ENCODE peak calls at places on chromosomes 5 and 9, in seven cellular contexts. One of them, this sample, is unnamed. For H3K4me1, the result is how much of the 10 kb centered on the place peaks cover.

GRCh38 chr5:164357405-164358033 is 852.1 kb downstream of the MAT2B start:
- DNase-seq in left lung: no peak
- DNase-seq in CD8-positive, alpha-beta memory T cell: no peak
- DNase-seq in sigmoid colon: no peak
- DNase-seq in astrocyte: no peak
- DNase-seq in GM23338: no peak
- DNase-seq in cardiac muscle cell: no peak
- DNase-seq in this sample: no peak

GRCh38 chr5:131261483-131261882 is 2.4 kb upstream of the CDC42SE2 start:
- DNase-seq in cardiac muscle cell: no peak
- DNase-seq in sigmoid colon: no peak
- DNase-seq in astrocyte: no peak
- DNase-seq in left lung: no peak
- DNase-seq in GM23338: no peak
- DNase-seq in CD8-positive, alpha-beta memory T cell: no peak
- DNase-seq in this sample: no peak

GRCh38 chr5:137126829-137127228 is 372.3 kb downstream of the SPOCK1 start:
- DNase-seq in sigmoid colon: no peak
- DNase-seq in CD8-positive, alpha-beta memory T cell: no peak
- DNase-seq in cardiac muscle cell: no peak
- DNase-seq in GM23338: no peak
- DNase-seq in astrocyte: no peak
- DNase-seq in left lung: no peak
- DNase-seq in this sample: no peak

GRCh38 chr9:33942471-33943083 is 106.1 kb downstream of the UBAP2 start:
- DNase-seq in CD8-positive, alpha-beta memory T cell: no peak
- DNase-seq in GM23338: no peak
- DNase-seq in left lung: no peak
- DNase-seq in astrocyte: peak
- DNase-seq in cardiac muscle cell: no peak
- DNase-seq in sigmoid colon: no peak
- DNase-seq in this sample: no peak

GRCh38 chr5:9712506-9713285 is 82.5 kb upstream of the TAS2R1 start:
- DNase-seq in cardiac muscle cell: no peak
- DNase-seq in GM23338: no peak
- DNase-seq in astrocyte: peak
- DNase-seq in CD8-positive, alpha-beta memory T cell: no peak
- DNase-seq in sigmoid colon: no peak
- DNase-seq in left lung: no peak
- DNase-seq in this sample: peak

GRCh38 chr9:98207606-98208005 is 15.2 kb upstream of the CORO2A start:
- DNase-seq in cardiac muscle cell: no peak
- DNase-seq in GM23338: no peak
- DNase-seq in left lung: no peak
- DNase-seq in astrocyte: no peak
- DNase-seq in sigmoid colon: no peak
- DNase-seq in CD8-positive, alpha-beta memory T cell: peak
- DNase-seq in this sample: no peak

GRCh38 chr5:139147743-139148079 is 50.5 kb downstream of the SIL1 start:
- DNase-seq in left lung: peak
- DNase-seq in GM23338: no peak
- DNase-seq in CD8-positive, alpha-beta memory T cell: no peak
- DNase-seq in cardiac muscle cell: peak
- DNase-seq in sigmoid colon: peak
- DNase-seq in astrocyte: peak
- DNase-seq in this sample: no peak

GRCh38 chr5:134466241-134467069 is 54.8 kb upstream of the CDKN2AIPNL start:
- DNase-seq in sigmoid colon: peak
- DNase-seq in cardiac muscle cell: peak
- DNase-seq in CD8-positive, alpha-beta memory T cell: peak
- DNase-seq in GM23338: peak
- DNase-seq in left lung: peak
- DNase-seq in astrocyte: peak
- DNase-seq in this sample: no peak

GRCh38 chr5:159051431-159052281 is 48.1 kb downstream of the EBF1 start:
- DNase-seq in CD8-positive, alpha-beta memory T cell: no peak
- DNase-seq in sigmoid colon: peak
- DNase-seq in GM23338: peak
- DNase-seq in astrocyte: no peak
- DNase-seq in left lung: peak
- DNase-seq in cardiac muscle cell: peak
- DNase-seq in this sample: no peak

GRCh38 chr5:157066950-157067349 is 8.0 kb upstream of the HAVCR1 start:
- DNase-seq in left lung: no peak
- DNase-seq in CD8-positive, alpha-beta memory T cell: no peak
- DNase-seq in cardiac muscle cell: no peak
- DNase-seq in GM23338: no peak
- DNase-seq in sigmoid colon: no peak
- DNase-seq in astrocyte: no peak
- DNase-seq in this sample: no peak

GRCh38 chr9:91328186-91328585 is 33.5 kb downstream of the AUH start:
- DNase-seq in GM23338: no peak
- DNase-seq in left lung: no peak
- DNase-seq in CD8-positive, alpha-beta memory T cell: no peak
- DNase-seq in cardiac muscle cell: no peak
- DNase-seq in sigmoid colon: no peak
- DNase-seq in astrocyte: no peak
- DNase-seq in this sample: no peak

GRCh38 chr5:142725231-142726187 is 39.6 kb upstream of the FGF1 start:
- DNase-seq in sigmoid colon: no peak
- DNase-seq in left lung: no peak
- DNase-seq in astrocyte: no peak
- DNase-seq in GM23338: no peak
- DNase-seq in CD8-positive, alpha-beta memory T cell: no peak
- DNase-seq in cardiac muscle cell: no peak
- DNase-seq in this sample: no peak

GRCh38 chr5:142726188-142726731 is 40.4 kb upstream of the FGF1 start:
- DNase-seq in GM23338: no peak
- DNase-seq in cardiac muscle cell: no peak
- DNase-seq in astrocyte: peak
- DNase-seq in CD8-positive, alpha-beta memory T cell: no peak
- DNase-seq in sigmoid colon: no peak
- DNase-seq in left lung: no peak
- DNase-seq in this sample: no peak

GRCh38 chr5:142722146-142722545 is 36.3 kb upstream of the FGF1 start:
- DNase-seq in CD8-positive, alpha-beta memory T cell: no peak
- DNase-seq in left lung: no peak
- DNase-seq in cardiac muscle cell: no peak
- DNase-seq in astrocyte: peak
- DNase-seq in sigmoid colon: no peak
- DNase-seq in GM23338: no peak
- DNase-seq in this sample: no peak

GRCh38 chr5:142722896-142723295 is 37.0 kb upstream of the FGF1 start:
- DNase-seq in CD8-positive, alpha-beta memory T cell: no peak
- DNase-seq in left lung: no peak
- DNase-seq in sigmoid colon: no peak
- DNase-seq in cardiac muscle cell: no peak
- DNase-seq in GM23338: no peak
- DNase-seq in astrocyte: no peak
- DNase-seq in this sample: no peak

DNA sequence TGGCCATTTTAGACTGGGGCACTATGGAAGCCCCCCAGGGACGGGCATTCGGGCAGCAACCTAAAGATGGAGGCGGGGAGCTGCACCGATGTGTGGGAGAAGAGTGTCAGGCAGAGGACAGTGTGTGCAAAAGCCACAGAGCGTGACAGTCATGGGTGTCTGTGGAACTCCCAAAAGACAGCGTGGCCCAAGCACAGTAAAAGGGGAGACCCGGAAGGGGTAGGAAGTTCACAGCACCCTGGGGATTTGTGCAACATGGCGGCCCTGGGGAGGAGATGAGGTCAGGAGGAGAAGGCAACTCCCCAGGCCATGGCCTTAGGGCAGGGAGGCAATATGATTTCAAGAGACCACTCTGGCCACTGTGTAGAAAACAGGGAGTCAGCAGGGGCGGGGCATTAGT is 38.9 kb upstream of the FGF1 start:
- DNase-seq in astrocyte: no peak
- DNase-seq in left lung: no peak
- DNase-seq in sigmoid colon: no peak
- DNase-seq in GM23338: no peak
- DNase-seq in cardiac muscle cell: no peak
- DNase-seq in CD8-positive, alpha-beta memory T cell: no peak
- DNase-seq in this sample: no peak
- H3K4me1 ChIP-seq in astrocyte: under half
- H3K4me1 ChIP-seq in left lung: under half
- H3K4me1 ChIP-seq in sigmoid colon: under half
- H3K4me1 ChIP-seq in GM23338: under half
- H3K4me1 ChIP-seq in cardiac muscle cell: under half
- H3K4me1 ChIP-seq in CD8-positive, alpha-beta memory T cell: under half
- H3K4me1 ChIP-seq in this sample: under half

GRCh38 chr9:86756576-86757381 is 190.5 kb downstream of the GAS1 start:
- DNase-seq in CD8-positive, alpha-beta memory T cell: no peak
- DNase-seq in left lung: no peak
- DNase-seq in cardiac muscle cell: no peak
- DNase-seq in astrocyte: no peak
- DNase-seq in sigmoid colon: no peak
- DNase-seq in GM23338: no peak
- DNase-seq in this sample: no peak
- H3K4me1 ChIP-seq in CD8-positive, alpha-beta memory T cell: under half
- H3K4me1 ChIP-seq in left lung: under half
- H3K4me1 ChIP-seq in cardiac muscle cell: under half
- H3K4me1 ChIP-seq in astrocyte: under half
- H3K4me1 ChIP-seq in sigmoid colon: under half
- H3K4me1 ChIP-seq in GM23338: under half
- H3K4me1 ChIP-seq in this sample: under half

DNA sequence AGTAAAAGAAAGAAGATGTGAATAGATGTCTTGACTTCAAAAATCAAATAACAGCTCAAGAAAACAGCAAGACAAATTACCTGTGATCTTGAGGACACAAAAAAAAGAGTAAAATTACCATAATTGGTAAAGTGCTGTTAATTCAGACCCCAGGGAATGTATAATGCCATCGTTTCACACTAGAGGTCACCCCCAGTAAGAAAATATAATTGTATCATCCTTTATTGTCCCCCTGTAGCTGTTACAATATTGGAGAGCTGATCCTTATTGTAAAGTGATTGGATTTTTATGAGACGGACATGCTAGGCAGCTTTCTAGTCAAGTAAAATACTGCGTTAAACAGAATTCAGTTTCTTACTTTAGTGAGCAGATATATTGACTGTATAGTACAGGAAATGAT is 377.0 kb downstream of the TLE1 start:
- DNase-seq in CD8-positive, alpha-beta memory T cell: no peak
- DNase-seq in sigmoid colon: no peak
- DNase-seq in astrocyte: no peak
- DNase-seq in cardiac muscle cell: no peak
- DNase-seq in GM23338: no peak
- DNase-seq in left lung: no peak
- DNase-seq in this sample: no peak
- H3K4me1 ChIP-seq in CD8-positive, alpha-beta memory T cell: under half
- H3K4me1 ChIP-seq in sigmoid colon: under half
- H3K4me1 ChIP-seq in astrocyte: under half
- H3K4me1 ChIP-seq in cardiac muscle cell: under half
- H3K4me1 ChIP-seq in GM23338: under half
- H3K4me1 ChIP-seq in left lung: under half
- H3K4me1 ChIP-seq in this sample: under half

GRCh38 chr5:89346573-89346972 is 463.6 kb upstream of the MEF2C start:
- DNase-seq in CD8-positive, alpha-beta memory T cell: no peak
- DNase-seq in cardiac muscle cell: no peak
- DNase-seq in left lung: no peak
- DNase-seq in astrocyte: no peak
- DNase-seq in GM23338: no peak
- DNase-seq in sigmoid colon: no peak
- DNase-seq in this sample: no peak

GRCh38 chr5:89338935-89339334 is 456.0 kb upstream of the MEF2C start:
- DNase-seq in CD8-positive, alpha-beta memory T cell: no peak
- DNase-seq in sigmoid colon: no peak
- DNase-seq in cardiac muscle cell: no peak
- DNase-seq in left lung: no peak
- DNase-seq in GM23338: no peak
- DNase-seq in astrocyte: peak
- DNase-seq in this sample: no peak

GRCh38 chr5:89342106-89342876 is 459.3 kb upstream of the MEF2C start:
- DNase-seq in sigmoid colon: no peak
- DNase-seq in cardiac muscle cell: no peak
- DNase-seq in GM23338: no peak
- DNase-seq in CD8-positive, alpha-beta memory T cell: no peak
- DNase-seq in left lung: no peak
- DNase-seq in astrocyte: peak
- DNase-seq in this sample: no peak

DNA sequence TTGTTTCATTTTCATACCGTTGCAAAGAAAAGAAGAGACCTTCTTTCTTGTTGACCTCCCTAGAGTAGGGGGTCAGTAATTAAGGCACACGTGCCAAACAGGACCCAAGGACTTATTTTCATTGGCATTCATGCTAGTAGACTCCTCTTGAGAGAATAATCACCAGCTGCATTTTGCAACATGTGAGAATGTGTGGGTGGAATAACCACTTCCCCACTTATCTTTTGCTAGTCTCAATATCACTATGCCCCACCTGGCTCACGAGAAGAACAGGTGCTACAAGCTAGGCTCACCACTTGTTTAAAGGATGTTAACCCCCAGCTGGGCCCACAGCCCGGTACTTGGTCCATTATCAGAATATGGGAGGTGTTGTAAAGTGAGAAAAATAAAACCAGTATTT is 460.7 kb upstream of the MEF2C start:
- DNase-seq in sigmoid colon: no peak
- DNase-seq in CD8-positive, alpha-beta memory T cell: no peak
- DNase-seq in astrocyte: peak
- DNase-seq in GM23338: no peak
- DNase-seq in left lung: peak
- DNase-seq in cardiac muscle cell: no peak
- DNase-seq in this sample: no peak
- H3K4me1 ChIP-seq in sigmoid colon: under half
- H3K4me1 ChIP-seq in CD8-positive, alpha-beta memory T cell: under half
- H3K4me1 ChIP-seq in astrocyte: under half
- H3K4me1 ChIP-seq in GM23338: under half
- H3K4me1 ChIP-seq in left lung: under half
- H3K4me1 ChIP-seq in cardiac muscle cell: under half
- H3K4me1 ChIP-seq in this sample: under half

DNA sequence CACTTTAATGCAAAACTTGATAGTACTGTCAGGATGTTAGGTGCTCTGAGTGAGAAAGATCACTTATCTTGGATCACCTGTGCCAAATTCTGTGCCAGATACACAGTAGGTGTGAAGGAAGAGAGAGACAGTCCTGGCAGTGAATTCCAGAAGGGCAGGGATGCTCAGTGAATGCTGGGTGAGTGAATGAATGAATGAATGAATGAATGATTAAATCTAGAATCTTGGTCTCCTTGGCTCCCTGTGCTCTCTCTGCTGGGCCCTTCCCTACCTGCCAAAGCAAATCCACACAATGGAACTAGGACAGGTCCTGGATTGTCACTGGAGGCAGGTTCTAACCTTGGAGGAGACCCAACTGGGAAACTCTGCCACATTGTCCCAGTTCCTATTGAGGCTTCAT is 117.5 kb upstream of the CXCL14 start:
- DNase-seq in GM23338: no peak
- DNase-seq in sigmoid colon: no peak
- DNase-seq in astrocyte: no peak
- DNase-seq in CD8-positive, alpha-beta memory T cell: no peak
- DNase-seq in cardiac muscle cell: no peak
- DNase-seq in left lung: no peak
- DNase-seq in this sample: no peak
- H3K4me1 ChIP-seq in GM23338: under half
- H3K4me1 ChIP-seq in sigmoid colon: under half
- H3K4me1 ChIP-seq in astrocyte: under half
- H3K4me1 ChIP-seq in CD8-positive, alpha-beta memory T cell: under half
- H3K4me1 ChIP-seq in cardiac muscle cell: under half
- H3K4me1 ChIP-seq in left lung: under half
- H3K4me1 ChIP-seq in this sample: under half

GRCh38 chr5:68289576-68289975 is 74.0 kb downstream of the PIK3R1 start:
- DNase-seq in sigmoid colon: no peak
- DNase-seq in GM23338: no peak
- DNase-seq in astrocyte: no peak
- DNase-seq in cardiac muscle cell: no peak
- DNase-seq in CD8-positive, alpha-beta memory T cell: no peak
- DNase-seq in left lung: no peak
- DNase-seq in this sample: no peak
- H3K4me1 ChIP-seq in sigmoid colon: under half
- H3K4me1 ChIP-seq in GM23338: under half
- H3K4me1 ChIP-seq in astrocyte: under half
- H3K4me1 ChIP-seq in cardiac muscle cell: under half
- H3K4me1 ChIP-seq in CD8-positive, alpha-beta memory T cell: half or more
- H3K4me1 ChIP-seq in left lung: under half
- H3K4me1 ChIP-seq in this sample: under half